ENCODE peak calls at places on chromosomes 5 and 9, in seven cellular contexts. F, Q, G, R, S, Z and K are unnamed samples.
A peak's percentile ranks its signal among the peaks of the same experiment; 100 is the strongest.

GRCh38 chr5:36357391-36357790 is 55.7 kb upstream of the RANBP3L start:
- DNase-seq in F (no peak), Q (no peak), G (no peak), R (no peak), S (no peak), Z (peak; percentile 81), K (no peak)

GRCh38 chr5:138459311-138459710 is 6.0 kb upstream of the EGR1 start:
- DNase-seq in F (no peak), Q (no peak), G (peak; percentile 66), R (no peak), S (peak; percentile 75), Z (no peak), K (no peak)

GRCh38 chr5:93621340-93621872 is 38.4 kb downstream of the NR2F1 start:
- DNase-seq in F (peak; percentile 88), Q (peak; percentile 67), G (no peak), R (peak; percentile 49), S (no peak), Z (peak; percentile 91), K (peak; percentile 83)

GRCh38 chr5:138752341-138752950 is 779 bp upstream of the CTNNA1 start:
- DNase-seq in F (no peak), Q (peak; percentile 60), G (no peak), R (no peak), S (no peak), Z (peak; percentile 49), K (no peak)

GRCh38 chr5:12460493-12461261 is 556.4 kb upstream of the CTNND2 start:
- DNase-seq in F (no peak), Q (no peak), G (no peak), R (no peak), S (no peak), Z (peak; percentile 8), K (no peak)

GRCh38 chr9:12631866-12632265 is 61.3 kb upstream of the TYRP1 start:
- DNase-seq in F (no peak), Q (no peak), G (no peak), R (no peak), S (no peak), Z (no peak), K (no peak)

GRCh38 chr5:36523931-36524330 is 82.5 kb upstream of the SLC1A3 start:
- DNase-seq in F (no peak), Q (no peak), G (no peak), R (no peak), S (no peak), Z (peak; percentile 24), K (no peak)

GRCh38 chr9:95757026-95757425 is 118.5 kb upstream of the ERCC6L2 start:
- DNase-seq in F (no peak), Q (no peak), G (no peak), R (no peak), S (no peak), Z (no peak), K (no peak)

GRCh38 chr9:134268308-134268724 is 57.9 kb upstream of the RXRA start:
- DNase-seq in F (no peak), Q (no peak), G (peak; percentile 89), R (no peak), S (peak; percentile 76), Z (no peak), K (no peak)

GRCh38 chr9:137814841-137815240 is 62.7 kb upstream of the CACNA1B start:
- DNase-seq in F (no peak), Q (no peak), G (no peak), R (no peak), S (no peak), Z (no peak), K (no peak)

GRCh38 chr5:43997647-43998251 is 391.5 kb downstream of the FGF10 start:
- DNase-seq in F (no peak), Q (no peak), G (no peak), R (no peak), S (no peak), Z (no peak), K (peak; percentile 52)

GRCh38 chr5:137566118-137566541 is 67.0 kb upstream of the SPOCK1 start:
- DNase-seq in F (no peak), Q (no peak), G (no peak), R (no peak), S (no peak), Z (peak; percentile 72), K (no peak)

GRCh38 chr9:69532359-69532758 is 139.8 kb downstream of the APBA1 start:
- DNase-seq in F (peak; percentile 48), Q (peak; percentile 83), G (no peak), R (no peak), S (no peak), Z (no peak), K (no peak)

GRCh38 chr9:129347323-129348120 is 169.5 kb upstream of the IER5L start:
- DNase-seq in F (peak; percentile 11), Q (no peak), G (no peak), R (no peak), S (no peak), Z (no peak), K (no peak)

GRCh38 chr5:157359350-157359910 is 93.5 kb downstream of the CYFIP2 start:
- DNase-seq in F (peak; percentile 39), Q (no peak), G (no peak), R (no peak), S (no peak), Z (no peak), K (no peak)

GRCh38 chr9:94944623-94945022 is 218.1 kb downstream of the AOPEP start:
- DNase-seq in F (no peak), Q (no peak), G (no peak), R (no peak), S (no peak), Z (no peak), K (no peak)

GRCh38 chr9:117178596-117179111 is 236.2 kb downstream of the ASTN2 start:
- DNase-seq in F (peak; percentile 70), Q (no peak), G (no peak), R (no peak), S (no peak), Z (no peak), K (no peak)

GRCh38 chr5:102561894-102562760 is 63.3 kb upstream of the SLCO6A1 start:
- DNase-seq in F (no peak), Q (peak; percentile 53), G (peak; percentile 57), R (no peak), S (peak; percentile 23), Z (peak; percentile 10), K (peak; percentile 6)

GRCh38 chr5:44663991-44664710 is 144.6 kb upstream of the MRPS30 start:
- DNase-seq in F (no peak), Q (no peak), G (no peak), R (no peak), S (no peak), Z (no peak), K (no peak)

GRCh38 chr9:137373611-137373980 is 49.4 kb downstream of the EXD3 start:
- DNase-seq in F (no peak), Q (no peak), G (no peak), R (no peak), S (no peak), Z (no peak), K (no peak)

GRCh38 chr9:112971415-112971814 is 40.6 kb downstream of the ZNF883 start:
- DNase-seq in F (peak; percentile 35), Q (peak; percentile 31), G (peak; percentile 14), R (no peak), S (no peak), Z (no peak), K (no peak)

GRCh38 chr9:12822111-12822510 is 47.3 kb downstream of the LURAP1L start:
- DNase-seq in F (no peak), Q (no peak), G (no peak), R (no peak), S (no peak), Z (peak; percentile 40), K (no peak)

GRCh38 chr5:74798977-74799911 is 32.2 kb downstream of the NSA2 start:
- DNase-seq in F (no peak), Q (no peak), G (no peak), R (no peak), S (no peak), Z (peak; percentile 2), K (no peak)

GRCh38 chr5:178341091-178341960 is 108.7 kb upstream of the PHYKPL start:
- DNase-seq in F (no peak), Q (no peak), G (no peak), R (no peak), S (no peak), Z (no peak), K (no peak)

GRCh38 chr9:4902135-4902475 is 83.0 kb upstream of the JAK2 start:
- DNase-seq in F (no peak), Q (no peak), G (no peak), R (no peak), S (no peak), Z (peak; percentile 41), K (no peak)

GRCh38 chr9:121596515-121596914 is 54.9 kb upstream of the DAB2IP start:
- DNase-seq in F (no peak), Q (no peak), G (no peak), R (no peak), S (no peak), Z (no peak), K (no peak)

GRCh38 chr5:80921026-80921425 is 39.1 kb upstream of the RASGRF2 start:
- DNase-seq in F (no peak), Q (no peak), G (no peak), R (no peak), S (no peak), Z (no peak), K (no peak)

GRCh38 chr5:132261881-132262845 is 4.7 kb downstream of the PDLIM4 start:
- DNase-seq in F (no peak), Q (no peak), G (no peak), R (no peak), S (peak; percentile 19), Z (no peak), K (no peak)

GRCh38 chr9:73782166-73782565 is 630.5 kb downstream of the ANXA1 start:
- DNase-seq in F (no peak), Q (no peak), G (no peak), R (no peak), S (no peak), Z (no peak), K (no peak)

GRCh38 chr5:109907751-109908150 is 218.0 kb downstream of the MAN2A1 start:
- DNase-seq in F (no peak), Q (no peak), G (no peak), R (no peak), S (no peak), Z (peak; percentile 55), K (no peak)

GRCh38 chr9:73153793-73154227 is 2.1 kb downstream of the ANXA1 start:
- DNase-seq in F (no peak), Q (peak; percentile 12), G (no peak), R (no peak), S (no peak), Z (peak; percentile 67), K (no peak)

GRCh38 chr9:684950-685340 is 156.6 kb upstream of the DMRT1 start:
- DNase-seq in F (no peak), Q (no peak), G (no peak), R (no peak), S (no peak), Z (peak; percentile 78), K (no peak)

GRCh38 chr5:128491291-128491690 is 46.8 kb downstream of the FBN2 start:
- DNase-seq in F (no peak), Q (no peak), G (peak; percentile 19), R (no peak), S (no peak), Z (peak; percentile 16), K (no peak)

GRCh38 chr5:64505769-64506566 is at the start of gene RGS7BP:
- DNase-seq in F (peak; percentile 38), Q (no peak), G (peak; percentile 35), R (peak; percentile 45), S (no peak), Z (peak; percentile 45), K (peak; percentile 17)

GRCh38 chr9:21770877-21771560 is 31.4 kb upstream of the MTAP start:
- DNase-seq in F (no peak), Q (no peak), G (no peak), R (no peak), S (no peak), Z (no peak), K (no peak)

GRCh38 chr9:125483697-125484096 is 222.1 kb downstream of the GAPVD1 start:
- DNase-seq in F (no peak), Q (no peak), G (no peak), R (no peak), S (no peak), Z (no peak), K (no peak)

GRCh38 chr9:2126331-2126789 is 111.2 kb downstream of the SMARCA2 start:
- DNase-seq in F (no peak), Q (no peak), G (no peak), R (no peak), S (no peak), Z (no peak), K (no peak)

GRCh38 chr5:65203746-65204145 is 278.0 kb downstream of the ADAMTS6 start:
- DNase-seq in F (no peak), Q (no peak), G (no peak), R (no peak), S (no peak), Z (peak; percentile 62), K (no peak)